ENCODE peak calls at places on chromosomes 7 and 10, in four cellular contexts. I, A, E and J are unnamed samples.

GRCh38 chr7:22979251-22979650 is 34.7 kb downstream of the HYCC1 start:
- DNase-seq in I (no peak), A (no peak), E (no peak), J (no peak)

GRCh38 chr7:150675714-150676113 is 9.8 kb upstream of the GIMAP2 start:
- DNase-seq in I (no peak), E (no peak), A (no peak), J (no peak)

GRCh38 chr7:137474627-137475026 is 131.1 kb upstream of the PTN start:
- DNase-seq in I (no peak), E (no peak), A (no peak), J (no peak)

GRCh38 chr7:25856056-25856780 is 295.8 kb upstream of the NFE2L3 start:
- DNase-seq in A (peak), I (no peak), E (peak), J (no peak)

GRCh38 chr10:22750131-22750530 is 35.8 kb upstream of the PIP4K2A start:
- DNase-seq in E (no peak), A (no peak), I (no peak), J (no peak)

GRCh38 chr10:89355373-89355772 is 22.5 kb upstream of the IFIT1B start:
- DNase-seq in A (no peak), E (no peak), I (no peak), J (no peak)

GRCh38 chr10:90306187-90306586 is 551.7 kb downstream of the HTR7 start:
- DNase-seq in I (no peak), A (no peak), E (no peak), J (no peak)

GRCh38 chr10:116122664-116123063 is 150.3 kb downstream of the GFRA1 start:
- DNase-seq in I (no peak), E (no peak), A (no peak), J (no peak)

GRCh38 chr10:126243976-126244375 is 144.3 kb downstream of the ADAM12 start:
- DNase-seq in E (no peak), A (no peak), I (no peak), J (no peak)

GRCh38 chr10:43390333-43390732 is 18.7 kb downstream of the HNRNPF start:
- DNase-seq in E (no peak), I (no peak), A (no peak), J (no peak)
- TF ChIP-seq POLR2A in E (no peak), I (no peak), A (no peak), J (no peak)

GRCh38 chr7:99398891-99399445 is 9.4 kb downstream of the PDAP1 start:
- DNase-seq in I (no peak), A (no peak), E (no peak), J (no peak)

GRCh38 chr7:99402854-99403253 is 5.5 kb downstream of the PDAP1 start:
- DNase-seq in A (no peak), E (no peak), I (no peak), J (no peak)

GRCh38 chr7:99397632-99397983 is 10.8 kb downstream of the PDAP1 start:
- DNase-seq in E (no peak), A (no peak), I (no peak), J (no peak)

GRCh38 chr7:99396914-99397631 is 11.3 kb downstream of the PDAP1 start:
- DNase-seq in E (no peak), I (no peak), A (no peak), J (no peak)

GRCh38 chr7:99399597-99399996 is 8.8 kb downstream of the PDAP1 start:
- DNase-seq in I (no peak), A (no peak), E (no peak), J (no peak)
- TF ChIP-seq POLR2A in I (no peak), A (no peak), E (no peak), J (no peak)

DNA sequence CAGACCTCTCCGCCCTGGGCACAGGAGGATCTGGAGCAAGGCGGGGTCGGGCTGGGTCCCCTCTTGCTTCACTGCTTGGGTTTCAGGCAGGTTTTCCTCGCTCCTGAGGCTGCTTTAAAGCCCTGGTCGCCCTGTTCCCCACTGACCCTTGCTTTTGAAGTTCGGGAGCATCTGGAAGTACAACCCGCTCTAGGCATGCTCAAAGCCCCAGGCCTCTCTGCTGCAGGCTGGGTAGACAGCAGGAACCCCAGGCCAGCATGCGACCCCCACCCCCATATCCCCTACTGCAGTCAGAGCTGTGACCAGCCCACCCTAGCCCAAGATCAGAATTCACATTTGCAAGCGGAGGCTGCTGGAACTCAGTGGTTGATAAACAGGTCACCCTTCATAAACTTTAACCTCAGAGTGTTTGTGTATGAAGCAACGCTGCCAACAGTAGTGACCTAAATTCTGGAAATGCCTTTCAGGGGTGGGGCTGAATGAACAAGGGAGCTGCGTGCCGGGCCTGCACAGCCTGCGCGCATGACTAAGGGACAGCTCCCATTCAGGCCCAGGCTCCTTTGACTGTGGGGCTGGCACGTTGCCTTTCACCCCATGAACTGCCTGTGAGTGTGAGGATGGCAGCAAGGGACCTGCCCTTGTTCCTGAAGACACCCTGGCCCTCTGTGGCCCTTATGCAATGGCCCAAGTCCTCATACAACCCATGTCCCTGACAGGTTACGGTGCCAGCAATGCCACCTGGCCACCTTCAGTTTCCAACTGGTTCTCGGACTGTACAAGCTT is 52.5 kb downstream of the PROSER2 start:
- DNase-seq in I (peak), E (peak), A (peak), J (peak)
- TF ChIP-seq POLR2A in I (no peak), E (no peak), A (no peak), J (no peak)

GRCh38 chr7:37342665-37343471 is 105.8 kb downstream of the ELMO1 start:
- DNase-seq in A (no peak), I (no peak), E (no peak), J (peak)
- TF ChIP-seq POLR2A in A (no peak), I (no peak), E (no peak), J (peak)

DNA sequence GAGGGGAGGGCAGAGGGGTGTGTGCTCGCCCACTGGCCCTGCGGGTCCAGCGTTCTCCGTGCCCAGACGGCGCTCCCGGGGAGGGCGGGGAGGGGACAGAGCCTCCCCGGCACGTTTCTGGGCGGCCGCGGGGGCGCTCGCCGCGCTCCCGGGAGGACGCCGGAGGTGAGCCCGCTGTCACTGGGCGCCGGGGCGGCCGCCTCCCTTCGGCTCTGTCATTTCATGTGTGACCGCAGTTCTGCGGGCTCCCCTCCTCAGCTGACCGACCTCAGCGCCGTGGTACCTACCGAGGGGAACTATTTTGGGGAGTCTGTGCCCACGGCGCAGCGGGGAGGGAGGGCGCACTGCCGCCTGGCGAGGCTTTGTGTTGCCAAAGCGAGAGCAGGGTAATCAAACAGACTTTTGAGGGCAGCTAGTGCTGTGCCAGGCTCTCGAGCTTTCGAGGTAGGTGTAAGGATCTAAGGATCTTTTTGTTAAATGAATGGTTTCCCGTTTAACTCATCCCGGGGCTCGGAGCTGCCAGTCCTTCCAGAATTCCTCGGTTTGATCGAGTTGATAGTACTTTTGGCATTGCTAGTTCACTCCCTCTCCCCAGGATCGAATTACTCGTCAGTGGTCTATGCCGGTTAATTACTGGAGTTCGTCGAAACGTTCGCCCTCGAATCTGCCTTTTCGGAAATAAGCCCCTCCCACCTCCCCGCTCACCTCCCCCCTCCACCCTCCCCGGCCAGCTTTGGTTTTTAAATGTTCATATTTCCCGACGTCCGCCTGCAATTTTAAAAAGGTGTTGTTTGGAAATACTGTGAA is 1.9 kb downstream of the ARID5B start:
- DNase-seq in A (peak), I (peak), E (peak), J (no peak)
- TF ChIP-seq POLR2A in A (peak), I (no peak), E (no peak), J (no peak)